ENCODE peak calls at places on chromosomes 6 and 20, in six cellular contexts. One of them, this sample, is unnamed.

GRCh38 chr6:142696689-142697088 is 248.3 kb downstream of the HIVEP2 start:
- DNase-seq in fibroblast of the aortic adventitia: no peak
- DNase-seq in spleen: no peak
- DNase-seq in AG04450: no peak
- DNase-seq in CD8-positive, alpha-beta memory T cell: no peak
- DNase-seq in astrocyte of the spinal cord: peak; percentile 12
- DNase-seq in this sample: no peak

GRCh38 chr6:21595951-21596378 is 2.4 kb downstream of the SOX4 start:
- DNase-seq in fibroblast of the aortic adventitia: no peak
- DNase-seq in spleen: no peak
- DNase-seq in AG04450: no peak
- DNase-seq in CD8-positive, alpha-beta memory T cell: peak; percentile 23
- DNase-seq in astrocyte of the spinal cord: no peak
- DNase-seq in this sample: no peak

GRCh38 chr6:87473419-87473903 is 687 bp downstream of the SLC35A1 start:
- DNase-seq in fibroblast of the aortic adventitia: peak; percentile 57
- DNase-seq in spleen: no peak
- DNase-seq in AG04450: no peak
- DNase-seq in CD8-positive, alpha-beta memory T cell: no peak
- DNase-seq in astrocyte of the spinal cord: peak; percentile 29
- DNase-seq in this sample: no peak

GRCh38 chr6:148548065-148548748 is 198.6 kb upstream of the UST start:
- DNase-seq in fibroblast of the aortic adventitia: peak; percentile 76
- DNase-seq in spleen: no peak
- DNase-seq in AG04450: no peak
- DNase-seq in CD8-positive, alpha-beta memory T cell: no peak
- DNase-seq in astrocyte of the spinal cord: peak; percentile 14
- DNase-seq in this sample: no peak

GRCh38 chr6:24537771-24538385 is 43.1 kb downstream of the ALDH5A1 start:
- DNase-seq in fibroblast of the aortic adventitia: no peak
- DNase-seq in spleen: no peak
- DNase-seq in AG04450: no peak
- DNase-seq in CD8-positive, alpha-beta memory T cell: no peak
- DNase-seq in astrocyte of the spinal cord: no peak
- DNase-seq in this sample: no peak

GRCh38 chr6:112014483-112014882 is 39.4 kb upstream of the CCN6 start:
- DNase-seq in fibroblast of the aortic adventitia: peak; percentile 88
- DNase-seq in spleen: no peak
- DNase-seq in AG04450: peak; percentile 58
- DNase-seq in CD8-positive, alpha-beta memory T cell: no peak
- DNase-seq in astrocyte of the spinal cord: peak; percentile 72
- DNase-seq in this sample: peak; percentile 44

GRCh38 chr6:161031721-161032495 is 40.3 kb downstream of the MAP3K4 start:
- DNase-seq in fibroblast of the aortic adventitia: peak; percentile 51
- DNase-seq in spleen: no peak
- DNase-seq in AG04450: peak; percentile 33
- DNase-seq in CD8-positive, alpha-beta memory T cell: no peak
- DNase-seq in astrocyte of the spinal cord: peak; percentile 65
- DNase-seq in this sample: no peak

GRCh38 chr6:169016758-169017157 is 236.9 kb downstream of the THBS2 start:
- DNase-seq in fibroblast of the aortic adventitia: no peak
- DNase-seq in spleen: no peak
- DNase-seq in AG04450: no peak
- DNase-seq in CD8-positive, alpha-beta memory T cell: no peak
- DNase-seq in astrocyte of the spinal cord: no peak
- DNase-seq in this sample: no peak

GRCh38 chr20:36823126-36823525 is 49.6 kb upstream of the DSN1 start:
- DNase-seq in fibroblast of the aortic adventitia: no peak
- DNase-seq in spleen: no peak
- DNase-seq in AG04450: no peak
- DNase-seq in CD8-positive, alpha-beta memory T cell: no peak
- DNase-seq in astrocyte of the spinal cord: no peak
- DNase-seq in this sample: no peak

GRCh38 chr6:149488815-149489214 is 4.0 kb upstream of the ZC3H12D start:
- DNase-seq in fibroblast of the aortic adventitia: no peak
- DNase-seq in spleen: no peak
- DNase-seq in AG04450: no peak
- DNase-seq in CD8-positive, alpha-beta memory T cell: no peak
- DNase-seq in astrocyte of the spinal cord: peak; percentile 12
- DNase-seq in this sample: no peak

DNA sequence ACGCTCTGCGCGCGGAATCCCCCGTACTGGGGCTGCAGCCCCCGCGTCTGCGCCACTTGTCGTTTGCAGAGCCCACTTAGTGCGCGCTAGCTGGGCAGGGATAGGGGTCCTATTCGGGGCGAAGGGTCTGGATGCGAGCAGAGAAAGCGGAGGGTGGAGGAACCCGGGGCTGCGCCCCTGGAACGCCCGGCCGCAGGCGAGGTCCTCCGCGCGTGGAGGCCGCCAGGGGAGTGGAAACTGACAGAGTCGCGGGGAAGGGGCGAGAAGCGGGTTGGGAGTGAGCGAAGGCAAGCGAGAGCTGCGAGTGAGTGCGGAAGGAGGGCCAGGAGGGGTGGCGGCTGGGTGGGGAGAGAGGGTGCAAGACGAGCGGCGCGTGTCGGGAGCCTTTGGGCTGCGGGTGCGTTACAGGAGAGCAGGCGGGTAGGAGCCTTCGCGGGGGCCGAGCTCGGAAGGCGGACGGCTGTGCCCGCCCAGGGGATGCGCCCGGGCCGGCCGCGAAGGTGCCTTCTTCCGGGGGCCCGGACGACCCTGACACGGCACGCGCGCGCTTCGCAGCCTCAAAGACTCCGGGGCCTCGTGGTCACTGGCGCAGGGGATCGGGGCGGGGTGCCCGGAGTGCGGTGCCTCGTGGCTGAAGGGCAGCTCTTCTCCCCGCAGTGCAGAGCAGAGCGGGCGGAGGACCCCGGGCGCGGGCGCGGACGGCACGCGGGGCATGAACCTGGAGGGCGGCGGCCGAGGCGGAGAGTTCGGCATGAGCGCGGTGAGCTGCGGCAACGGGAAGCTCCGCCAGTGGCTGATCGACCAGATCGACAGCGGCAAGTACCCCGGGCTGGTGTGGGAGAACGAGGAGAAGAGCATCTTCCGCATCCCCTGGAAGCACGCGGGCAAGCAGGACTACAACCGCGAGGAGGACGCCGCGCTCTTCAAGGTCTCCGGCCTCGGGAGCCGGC is 1.2 kb downstream of the IRF4 start:
- DNase-seq in fibroblast of the aortic adventitia: no peak
- DNase-seq in spleen: peak; percentile 86
- DNase-seq in AG04450: no peak
- DNase-seq in CD8-positive, alpha-beta memory T cell: peak; percentile 33
- DNase-seq in astrocyte of the spinal cord: no peak
- DNase-seq in this sample: no peak
- H3K4me3 ChIP-seq in fibroblast of the aortic adventitia: peak overlapping the region; percentile 9
- H3K4me3 ChIP-seq in spleen: peak overlapping the region; percentile 60
- H3K4me3 ChIP-seq in AG04450: no peak overlapping the region
- H3K4me3 ChIP-seq in CD8-positive, alpha-beta memory T cell: peak overlapping the region; percentile 79
- H3K4me3 ChIP-seq in astrocyte of the spinal cord: no peak overlapping the region
- H3K4me3 ChIP-seq in this sample: peak overlapping the region; percentile 38

GRCh38 chr6:89145461-89145961 is 344 bp upstream of the PM20D2 start:
- DNase-seq in fibroblast of the aortic adventitia: peak; percentile 21
- DNase-seq in spleen: no peak
- DNase-seq in AG04450: no peak
- DNase-seq in CD8-positive, alpha-beta memory T cell: no peak
- DNase-seq in astrocyte of the spinal cord: peak; percentile 41
- DNase-seq in this sample: no peak

GRCh38 chr6:89145962-89146747 is at the start of gene PM20D2:
- DNase-seq in fibroblast of the aortic adventitia: peak; percentile 22
- DNase-seq in spleen: peak; percentile 93
- DNase-seq in AG04450: no peak
- DNase-seq in CD8-positive, alpha-beta memory T cell: peak; percentile 68
- DNase-seq in astrocyte of the spinal cord: peak; percentile 41
- DNase-seq in this sample: no peak

GRCh38 chr6:89148016-89148750 is 2.3 kb downstream of the PM20D2 start:
- DNase-seq in fibroblast of the aortic adventitia: no peak
- DNase-seq in spleen: no peak
- DNase-seq in AG04450: no peak
- DNase-seq in CD8-positive, alpha-beta memory T cell: no peak
- DNase-seq in astrocyte of the spinal cord: no peak
- DNase-seq in this sample: no peak

GRCh38 chr6:89146748-89147715 is 1.2 kb downstream of the PM20D2 start:
- DNase-seq in fibroblast of the aortic adventitia: peak; percentile 40
- DNase-seq in spleen: no peak
- DNase-seq in AG04450: no peak
- DNase-seq in CD8-positive, alpha-beta memory T cell: no peak
- DNase-seq in astrocyte of the spinal cord: peak; percentile 59
- DNase-seq in this sample: no peak

DNA sequence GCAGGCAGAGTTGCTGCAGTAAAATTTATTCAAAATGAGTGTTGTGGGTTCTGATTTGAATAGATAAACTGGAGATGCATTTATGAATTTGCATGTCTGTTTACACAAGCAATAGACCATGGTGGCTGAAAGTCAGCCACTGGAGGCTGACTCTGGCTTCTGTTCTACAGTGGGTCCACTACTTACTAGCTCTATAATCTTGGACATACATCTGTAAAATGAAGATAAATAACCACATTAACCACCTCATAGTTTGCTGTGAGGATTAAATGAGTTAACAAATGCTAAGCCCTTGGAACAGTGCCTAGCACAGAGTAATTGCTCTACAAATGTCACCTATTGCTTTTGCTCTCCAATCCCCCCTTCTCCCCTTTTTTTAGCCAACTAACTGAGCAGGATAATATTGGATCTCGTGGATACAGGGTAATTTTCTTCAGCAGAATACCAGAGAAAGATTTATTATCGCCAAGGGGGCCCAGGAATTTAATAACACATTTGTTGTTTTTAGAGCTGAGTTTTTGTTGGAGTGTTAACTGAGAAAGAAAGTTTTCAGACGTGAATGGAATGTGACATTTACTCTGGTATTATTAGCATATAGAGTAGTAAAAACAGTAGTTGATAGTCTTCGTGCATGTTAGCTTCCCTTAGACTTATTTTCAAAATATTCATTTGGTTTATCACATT is 1.4 kb upstream of the PM20D2 start:
- DNase-seq in fibroblast of the aortic adventitia: no peak
- DNase-seq in spleen: no peak
- DNase-seq in AG04450: no peak
- DNase-seq in CD8-positive, alpha-beta memory T cell: no peak
- DNase-seq in astrocyte of the spinal cord: no peak
- DNase-seq in this sample: no peak
- H3K4me3 ChIP-seq in fibroblast of the aortic adventitia: no peak overlapping the region
- H3K4me3 ChIP-seq in spleen: no peak overlapping the region
- H3K4me3 ChIP-seq in AG04450: no peak overlapping the region
- H3K4me3 ChIP-seq in CD8-positive, alpha-beta memory T cell: no peak overlapping the region
- H3K4me3 ChIP-seq in astrocyte of the spinal cord: no peak overlapping the region
- H3K4me3 ChIP-seq in this sample: no peak overlapping the region

GRCh38 chr6:136217002-136217401 is 33.1 kb downstream of the MTFR2 start:
- DNase-seq in fibroblast of the aortic adventitia: no peak
- DNase-seq in spleen: no peak
- DNase-seq in AG04450: no peak
- DNase-seq in CD8-positive, alpha-beta memory T cell: no peak
- DNase-seq in astrocyte of the spinal cord: no peak
- DNase-seq in this sample: no peak

GRCh38 chr6:136212616-136213396 is 37.3 kb downstream of the MTFR2 start:
- DNase-seq in fibroblast of the aortic adventitia: no peak
- DNase-seq in spleen: no peak
- DNase-seq in AG04450: no peak
- DNase-seq in CD8-positive, alpha-beta memory T cell: no peak
- DNase-seq in astrocyte of the spinal cord: no peak
- DNase-seq in this sample: no peak

GRCh38 chr6:136210450-136211165 is 39.5 kb downstream of the MTFR2 start:
- DNase-seq in fibroblast of the aortic adventitia: no peak
- DNase-seq in spleen: no peak
- DNase-seq in AG04450: no peak
- DNase-seq in CD8-positive, alpha-beta memory T cell: no peak
- DNase-seq in astrocyte of the spinal cord: no peak
- DNase-seq in this sample: no peak

GRCh38 chr6:136213853-136214252 is 36.3 kb downstream of the MTFR2 start:
- DNase-seq in fibroblast of the aortic adventitia: no peak
- DNase-seq in spleen: no peak
- DNase-seq in AG04450: no peak
- DNase-seq in CD8-positive, alpha-beta memory T cell: no peak
- DNase-seq in astrocyte of the spinal cord: no peak
- DNase-seq in this sample: no peak

GRCh38 chr6:136216503-136216902 is 33.6 kb downstream of the MTFR2 start:
- DNase-seq in fibroblast of the aortic adventitia: no peak
- DNase-seq in spleen: no peak
- DNase-seq in AG04450: no peak
- DNase-seq in CD8-positive, alpha-beta memory T cell: no peak
- DNase-seq in astrocyte of the spinal cord: no peak
- DNase-seq in this sample: no peak
- H3K4me3 ChIP-seq in fibroblast of the aortic adventitia: no peak overlapping the region
- H3K4me3 ChIP-seq in spleen: no peak overlapping the region
- H3K4me3 ChIP-seq in AG04450: no peak overlapping the region
- H3K4me3 ChIP-seq in CD8-positive, alpha-beta memory T cell: no peak overlapping the region
- H3K4me3 ChIP-seq in astrocyte of the spinal cord: no peak overlapping the region
- H3K4me3 ChIP-seq in this sample: no peak overlapping the region

GRCh38 chr6:40720375-40720748 is 133.2 kb upstream of the LRFN2 start:
- DNase-seq in fibroblast of the aortic adventitia: no peak
- DNase-seq in spleen: no peak
- DNase-seq in AG04450: no peak
- DNase-seq in CD8-positive, alpha-beta memory T cell: no peak
- DNase-seq in astrocyte of the spinal cord: no peak
- DNase-seq in this sample: no peak

GRCh38 chr6:40721252-40721936 is 134.2 kb upstream of the LRFN2 start:
- DNase-seq in fibroblast of the aortic adventitia: no peak
- DNase-seq in spleen: no peak
- DNase-seq in AG04450: no peak
- DNase-seq in CD8-positive, alpha-beta memory T cell: no peak
- DNase-seq in astrocyte of the spinal cord: no peak
- DNase-seq in this sample: no peak

GRCh38 chr6:40722081-40722480 is 134.9 kb upstream of the LRFN2 start:
- DNase-seq in fibroblast of the aortic adventitia: no peak
- DNase-seq in spleen: no peak
- DNase-seq in AG04450: no peak
- DNase-seq in CD8-positive, alpha-beta memory T cell: no peak
- DNase-seq in astrocyte of the spinal cord: peak; percentile 7
- DNase-seq in this sample: peak; percentile 47

GRCh38 chr6:40718401-40718800 is 131.2 kb upstream of the LRFN2 start:
- DNase-seq in fibroblast of the aortic adventitia: no peak
- DNase-seq in spleen: no peak
- DNase-seq in AG04450: no peak
- DNase-seq in CD8-positive, alpha-beta memory T cell: no peak
- DNase-seq in astrocyte of the spinal cord: no peak
- DNase-seq in this sample: no peak

DNA sequence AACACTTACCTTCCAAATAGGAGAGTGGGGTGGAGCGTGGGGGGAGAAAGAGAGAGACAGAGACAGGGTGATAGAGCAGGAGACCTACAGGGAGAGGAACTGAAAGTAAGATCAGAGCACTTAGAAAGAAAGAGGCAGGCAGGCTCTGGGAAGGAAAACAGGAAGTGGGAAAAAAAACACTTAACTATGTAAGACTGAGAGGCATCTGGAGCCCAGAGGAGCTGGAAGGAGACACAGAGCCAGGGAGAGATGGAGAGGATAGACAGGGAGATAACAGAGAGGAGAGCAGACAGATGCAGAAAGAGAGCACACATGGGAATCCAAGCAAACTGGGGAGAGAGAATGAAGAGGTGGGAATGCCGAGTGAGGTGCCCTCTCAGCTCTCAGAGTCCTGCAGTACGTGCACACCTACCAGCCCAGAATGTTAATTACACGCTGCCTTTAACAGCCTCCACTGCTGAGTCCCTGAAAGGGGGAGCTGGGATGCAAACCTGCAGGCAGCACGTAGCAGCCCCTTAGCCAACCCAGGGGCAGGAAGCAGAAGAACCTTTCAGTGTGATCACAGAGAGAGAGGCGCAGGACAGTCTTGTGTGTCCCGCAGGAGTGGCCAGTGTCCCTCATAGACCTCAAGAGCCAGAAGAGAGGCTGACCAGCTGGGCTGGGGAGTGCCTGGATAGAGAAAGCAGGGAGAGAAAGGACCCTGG is 132.7 kb upstream of the LRFN2 start:
- DNase-seq in fibroblast of the aortic adventitia: peak; percentile 53
- DNase-seq in spleen: no peak
- DNase-seq in AG04450: no peak
- DNase-seq in CD8-positive, alpha-beta memory T cell: no peak
- DNase-seq in astrocyte of the spinal cord: peak; percentile 65
- DNase-seq in this sample: peak; percentile 29
- H3K4me3 ChIP-seq in fibroblast of the aortic adventitia: peak overlapping the region; percentile 14
- H3K4me3 ChIP-seq in spleen: peak overlapping the region; percentile 7
- H3K4me3 ChIP-seq in AG04450: no peak overlapping the region
- H3K4me3 ChIP-seq in CD8-positive, alpha-beta memory T cell: no peak overlapping the region
- H3K4me3 ChIP-seq in astrocyte of the spinal cord: no peak overlapping the region
- H3K4me3 ChIP-seq in this sample: no peak overlapping the region

This sample was measured in skeletal muscle cell.